ENCODE peak calls at places on chromosomes 1 and 21, in ten cellular contexts. L is stimulated activated CD4-positive, alpha-beta T cell treated with anti-CD3 and anti-CD28 coated beads, Interleukin-1b, Interleukin-23, amount 100 ng/mL, for 24 hours; G is ureter; P is foreskin fibroblast; N is fibroblast of mammary gland; C is activated T-cell treated with anti-CD3 and anti-CD28 coated beads for 24 hours; T is stimulated activated CD8-positive, alpha-beta memory T cell treated with anti-CD3 and anti-CD28 coated beads, Interleukin-7, amount 100 ng/mL, for 48 hours; Y is NCI-H1417 treated with DMSO at 0.1 percent for 48 hours; W is IMR-90; D is testis. E is an unnamed sample.

GRCh38 chr1:21278208-21278861 is 11.9 kb downstream of the ECE1 start:
- DNase-seq in W (no peak), G (no peak), D (peak; percentile 81), N (peak; percentile 62), L (no peak), C (no peak), P (no peak), Y (no peak), T (no peak), E (no peak)

GRCh38 chr1:36161656-36162531 is 5.9 kb downstream of the MAP7D1 start:
- DNase-seq in L (no peak), W (no peak), T (no peak), G (peak; percentile 78), P (no peak), C (no peak), D (no peak), N (peak; percentile 46), Y (no peak), E (no peak)

GRCh38 chr1:8424539-8425116 is 106.7 kb downstream of the SLC45A1 start:
- DNase-seq in D (peak; percentile 73), C (peak; percentile 36), N (no peak), G (peak; percentile 67), T (no peak), L (no peak), Y (no peak), P (no peak), W (no peak), E (no peak)

GRCh38 chr1:11062965-11063401 is 3.2 kb upstream of the SRM start:
- DNase-seq in G (no peak), N (peak; percentile 72), L (no peak), T (peak; percentile 39), C (peak; percentile 28), Y (no peak), P (no peak), W (no peak), D (no peak), E (no peak)

GRCh38 chr1:221241592-221241991 is 362.3 kb downstream of the HLX start:
- DNase-seq in T (no peak), Y (no peak), D (no peak), C (no peak), W (no peak), P (no peak), L (no peak), G (no peak), N (no peak), E (no peak)

GRCh38 chr1:93437976-93438605 is 9.8 kb upstream of the FNBP1L start:
- DNase-seq in N (peak; percentile 70), L (no peak), C (no peak), D (no peak), P (peak; percentile 20), W (peak; percentile 65), G (no peak), T (no peak), Y (peak; percentile 59), E (peak; percentile 51)

GRCh38 chr1:68111804-68112436 is 61.5 kb upstream of the DIRAS3 start:
- DNase-seq in G (peak; percentile 80), T (no peak), C (no peak), W (peak; percentile 93), L (no peak), N (peak; percentile 94), Y (no peak), P (peak; percentile 80), D (peak; percentile 83), E (peak; percentile 56)

GRCh38 chr1:247294282-247294681 is 37.4 kb downstream of the ZNF496 start:
- DNase-seq in C (no peak), D (peak; percentile 9), W (peak; percentile 94), T (no peak), L (no peak), Y (no peak), P (peak; percentile 65), N (peak; percentile 86), G (no peak), E (no peak)

GRCh38 chr1:86169625-86170024 is 13.1 kb upstream of the COL24A1 start:
- DNase-seq in C (no peak), D (no peak), W (peak; percentile 36), T (no peak), P (no peak), G (no peak), Y (no peak), L (no peak), N (peak; percentile 7), E (no peak)

GRCh38 chr1:6023346-6023745 is 22.3 kb upstream of the KCNAB2 start:
- DNase-seq in T (no peak), L (no peak), G (no peak), P (no peak), Y (no peak), C (no peak), W (no peak), N (no peak), D (no peak), E (no peak)

GRCh38 chr1:205258313-205259176 is 30.8 kb downstream of the TMCC2 start:
- DNase-seq in W (peak; percentile 51), L (no peak), T (no peak), P (peak; percentile 62), N (peak; percentile 51), G (peak; percentile 59), C (no peak), D (no peak), Y (no peak), E (no peak)

GRCh38 chr1:114088392-114089299 is 65.0 kb downstream of the SYT6 start:
- DNase-seq in T (no peak), N (no peak), L (no peak), D (no peak), P (no peak), G (no peak), Y (no peak), C (no peak), W (no peak), E (no peak)

GRCh38 chr1:183806086-183806485 is 1.2 kb downstream of the RGL1 start:
- DNase-seq in Y (no peak), D (no peak), G (no peak), W (peak; percentile 50), L (no peak), C (no peak), N (peak; percentile 51), P (no peak), T (no peak), E (no peak)

GRCh38 chr1:204080163-204080903 is 7.4 kb downstream of the SOX13 start:
- DNase-seq in T (no peak), Y (peak; percentile 29), P (peak; percentile 80), L (no peak), C (no peak), W (peak; percentile 72), N (peak; percentile 84), G (peak; percentile 97), D (peak; percentile 74), E (peak; percentile 95)

GRCh38 chr1:39685071-39685470 is 6.2 kb downstream of the HPCAL4 start:
- DNase-seq in W (no peak), G (no peak), Y (no peak), L (no peak), N (no peak), D (no peak), C (no peak), P (no peak), T (no peak), E (no peak)

GRCh38 chr1:94255476-94255875 is 18.1 kb upstream of the ARHGAP29 start:
- DNase-seq in N (peak; percentile 77), D (no peak), T (no peak), L (no peak), W (peak; percentile 33), P (no peak), C (no peak), Y (no peak), G (no peak), E (no peak)

GRCh38 chr1:7404046-7404742 is 366.9 kb upstream of the VAMP3 start:
- DNase-seq in Y (no peak), P (no peak), D (peak; percentile 2), T (no peak), C (no peak), L (no peak), W (no peak), N (no peak), G (peak; percentile 18), E (no peak)

GRCh38 chr1:174519845-174520244 is 72.1 kb downstream of the GPR52 start:
- DNase-seq in C (no peak), N (no peak), W (no peak), D (no peak), Y (no peak), G (no peak), P (no peak), T (no peak), L (no peak), E (no peak)

GRCh38 chr1:248858096-248858890 is 592 bp downstream of the ZNF692 start:
- DNase-seq in T (no peak), N (peak; percentile 54), Y (no peak), W (peak; percentile 64), D (peak; percentile 72), P (peak; percentile 61), L (no peak), G (peak; percentile 83), C (no peak), E (peak; percentile 59)

GRCh38 chr21:38898422-38899098 is 92.8 kb downstream of the ETS2 start:
- DNase-seq in P (no peak), N (no peak), Y (no peak), L (no peak), C (no peak), G (no peak), T (no peak), W (no peak), D (no peak), E (no peak)

GRCh38 chr1:247172956-247173355 is 1.1 kb upstream of the ZNF124 start:
- DNase-seq in Y (no peak), G (no peak), T (no peak), W (no peak), C (no peak), D (no peak), N (no peak), L (no peak), P (no peak), E (no peak)

GRCh38 chr1:247177755-247178154 is 5.9 kb upstream of the ZNF124 start:
- DNase-seq in G (no peak), D (no peak), T (no peak), N (no peak), W (no peak), Y (no peak), P (no peak), C (no peak), L (no peak), E (no peak)

GRCh38 chr1:25245809-25246599 is 1.2 kb downstream of the RSRP1 start:
- DNase-seq in D (no peak), P (no peak), C (no peak), N (peak; percentile 62), T (no peak), G (no peak), Y (no peak), W (peak; percentile 33), L (no peak), E (peak; percentile 49)

E was measured in A549.